ENCODE peak calls at places on chromosome 15, in six cellular contexts. Q, D, S, J, X and G are unnamed samples.

GRCh38 chr15:81195339-81195864 is 1.3 kb upstream of the IL16 start:
- DNase-seq in Q (no peak), D (no peak), X (no peak), S (no peak), J (no peak), G (no peak)

GRCh38 chr15:43920815-43921214 is 94.0 kb downstream of the WDR76 start:
- DNase-seq in D (no peak), X (no peak), J (no peak), Q (no peak), S (no peak), G (no peak)

GRCh38 chr15:43270676-43271306 is 4.1 kb upstream of the TGM5 start:
- DNase-seq in S (no peak), Q (no peak), D (no peak), X (no peak), J (no peak), G (no peak)

GRCh38 chr15:77187751-77188464 is 117.0 kb upstream of the TSPAN3 start:
- DNase-seq in S (no peak), D (no peak), J (no peak), X (peak), Q (no peak), G (no peak)

GRCh38 chr15:29422606-29423005 is 153.0 kb upstream of the NSMCE3 start:
- DNase-seq in J (no peak), D (no peak), S (no peak), X (no peak), Q (no peak), G (no peak)

GRCh38 chr15:69997701-69998273 is 99.9 kb downstream of the TLE3 start:
- DNase-seq in J (no peak), S (no peak), Q (no peak), X (no peak), D (no peak), G (no peak)

GRCh38 chr15:59276225-59277178 is 69.9 kb downstream of the LDHAL6B start:
- DNase-seq in Q (no peak), J (no peak), X (no peak), D (no peak), S (peak), G (no peak)

GRCh38 chr15:67189326-67190051 is 65.0 kb downstream of the AAGAB start:
- DNase-seq in D (no peak), X (no peak), Q (no peak), S (no peak), J (no peak), G (no peak)

GRCh38 chr15:49964071-49964470 is 155.0 kb downstream of the ATP8B4 start:
- DNase-seq in Q (no peak), D (no peak), S (no peak), X (no peak), J (no peak), G (no peak)

GRCh38 chr15:78995921-78996780 is 51.3 kb upstream of the CTSH start:
- DNase-seq in S (no peak), J (no peak), X (no peak), D (no peak), Q (no peak), G (no peak)

GRCh38 chr15:88882745-88883144 is 12.6 kb downstream of the HAPLN3 start:
- DNase-seq in S (no peak), Q (no peak), J (no peak), D (no peak), X (no peak), G (no peak)

GRCh38 chr15:68887120-68887519 is 43.2 kb upstream of the SPESP1 start:
- DNase-seq in S (no peak), D (no peak), X (no peak), J (no peak), Q (no peak), G (no peak)

GRCh38 chr15:59298255-59298856 is 74.3 kb downstream of the MYO1E start:
- DNase-seq in X (peak), J (no peak), Q (no peak), S (no peak), D (peak), G (peak)

GRCh38 chr15:73691398-73691797 is 7.2 kb downstream of the CD276 start:
- DNase-seq in X (no peak), J (peak), D (no peak), S (no peak), Q (no peak), G (no peak)

GRCh38 chr15:50365570-50365969 is 10.6 kb upstream of the GABPB1 start:
- DNase-seq in Q (no peak), J (no peak), D (no peak), S (no peak), X (no peak), G (no peak)

GRCh38 chr15:19899021-19899824 is 642.4 kb downstream of the GOLGA6L6 start:
- DNase-seq in X (no peak), J (no peak), Q (no peak), D (no peak), S (no peak), G (no peak)

GRCh38 chr15:53869044-53869805 is 109.0 kb upstream of the UNC13C start:
- DNase-seq in Q (no peak), D (no peak), J (peak), S (no peak), X (no peak), G (no peak)

GRCh38 chr15:87477759-87478687 is 778.5 kb downstream of the NTRK3 start:
- DNase-seq in Q (no peak), S (no peak), D (no peak), X (no peak), J (no peak), G (no peak)

GRCh38 chr15:70337292-70338186 is 239.8 kb upstream of the TLE3 start:
- DNase-seq in Q (no peak), J (no peak), S (no peak), D (no peak), X (no peak), G (no peak)

GRCh38 chr15:39100106-39100505 is 480.8 kb upstream of the THBS1 start:
- DNase-seq in D (no peak), X (no peak), Q (no peak), S (no peak), J (no peak), G (no peak)

GRCh38 chr15:60961541-60961940 is 267.6 kb downstream of the RORA start:
- DNase-seq in D (no peak), J (no peak), S (no peak), X (no peak), Q (no peak), G (no peak)

GRCh38 chr15:56082263-56082761 is 88.9 kb upstream of the NEDD4 start:
- DNase-seq in Q (no peak), X (no peak), D (no peak), S (no peak), J (no peak), G (no peak)

GRCh38 chr15:77352932-77353331 is 67.0 kb downstream of the PEAK1 start:
- DNase-seq in J (no peak), D (no peak), Q (no peak), S (no peak), X (no peak), G (no peak)

GRCh38 chr15:70132148-70132547 is 34.4 kb upstream of the TLE3 start:
- DNase-seq in D (no peak), Q (no peak), J (no peak), S (no peak), X (no peak), G (no peak)

GRCh38 chr15:69392352-69392751 is 21.8 kb upstream of the KIF23 start:
- DNase-seq in D (no peak), J (no peak), X (no peak), Q (no peak), S (no peak), G (no peak)

GRCh38 chr15:95559875-95560394 is 770.6 kb upstream of the NR2F2 start:
- DNase-seq in Q (no peak), D (no peak), X (no peak), J (peak), S (no peak), G (no peak)

GRCh38 chr15:52095597-52096262 is 16.8 kb downstream of the BCL2L10 start:
- DNase-seq in D (no peak), X (no peak), J (no peak), Q (no peak), S (no peak), G (no peak)

GRCh38 chr15:52020253-52021085 is 1.4 kb downstream of the MAPK6 start:
- DNase-seq in J (no peak), X (no peak), Q (no peak), D (no peak), S (no peak), G (no peak)

GRCh38 chr15:62742409-62743171 is 300.0 kb upstream of the TPM1 start:
- DNase-seq in J (peak), X (no peak), D (peak), S (peak), Q (no peak), G (peak)

GRCh38 chr15:83250766-83251165 is 33.7 kb downstream of the BNC1 start:
- DNase-seq in J (no peak), X (no peak), Q (no peak), S (no peak), D (no peak), G (no peak)

GRCh38 chr15:81235781-81236507 is 39.3 kb downstream of the IL16 start:
- DNase-seq in X (no peak), D (no peak), J (no peak), S (no peak), Q (no peak), G (no peak)

GRCh38 chr15:78200276-78200930 is 34.0 kb downstream of the ACSBG1 start:
- DNase-seq in Q (no peak), J (no peak), X (no peak), D (no peak), S (no peak), G (no peak)

GRCh38 chr15:78772738-78773137 is 38.5 kb downstream of the ADAMTS7 start:
- DNase-seq in S (no peak), J (no peak), X (no peak), Q (no peak), D (no peak), G (no peak)

GRCh38 chr15:67100808-67101581 is 35.6 kb downstream of the SMAD3 start:
- DNase-seq in D (no peak), X (peak), S (no peak), Q (no peak), J (no peak), G (no peak)

GRCh38 chr15:81752149-81752942 is 293.5 kb downstream of the MEX3B start:
- DNase-seq in X (no peak), J (no peak), D (no peak), S (no peak), Q (no peak), G (no peak)

GRCh38 chr15:89068325-89068784 is 19.9 kb upstream of the ABHD2 start:
- DNase-seq in X (peak), D (peak), J (no peak), S (no peak), Q (no peak), G (peak)

GRCh38 chr15:71730277-71731144 is 79.8 kb upstream of the NR2E3 start:
- DNase-seq in S (peak), X (no peak), D (peak), Q (no peak), J (peak), G (peak)
- TF ChIP-seq POLR2AphosphoS5 in S (no peak), X (no peak), D (no peak), Q (no peak), J (no peak), G (no peak)

GRCh38 chr15:65834603-65835282 is 34.5 kb upstream of the RAB11A start:
- DNase-seq in D (no peak), S (no peak), Q (no peak), J (peak), X (no peak), G (no peak)

GRCh38 chr15:65832549-65833364 is 36.5 kb upstream of the RAB11A start:
- DNase-seq in S (peak), Q (peak), J (peak), D (no peak), X (no peak), G (no peak)

GRCh38 chr15:65835452-65835851 is 33.8 kb upstream of the RAB11A start:
- DNase-seq in Q (no peak), J (no peak), D (no peak), X (no peak), S (no peak), G (no peak)

GRCh38 chr15:65836665-65837064 is 32.6 kb upstream of the RAB11A start:
- DNase-seq in J (no peak), X (no peak), D (no peak), Q (no peak), S (no peak), G (no peak)

DNA sequence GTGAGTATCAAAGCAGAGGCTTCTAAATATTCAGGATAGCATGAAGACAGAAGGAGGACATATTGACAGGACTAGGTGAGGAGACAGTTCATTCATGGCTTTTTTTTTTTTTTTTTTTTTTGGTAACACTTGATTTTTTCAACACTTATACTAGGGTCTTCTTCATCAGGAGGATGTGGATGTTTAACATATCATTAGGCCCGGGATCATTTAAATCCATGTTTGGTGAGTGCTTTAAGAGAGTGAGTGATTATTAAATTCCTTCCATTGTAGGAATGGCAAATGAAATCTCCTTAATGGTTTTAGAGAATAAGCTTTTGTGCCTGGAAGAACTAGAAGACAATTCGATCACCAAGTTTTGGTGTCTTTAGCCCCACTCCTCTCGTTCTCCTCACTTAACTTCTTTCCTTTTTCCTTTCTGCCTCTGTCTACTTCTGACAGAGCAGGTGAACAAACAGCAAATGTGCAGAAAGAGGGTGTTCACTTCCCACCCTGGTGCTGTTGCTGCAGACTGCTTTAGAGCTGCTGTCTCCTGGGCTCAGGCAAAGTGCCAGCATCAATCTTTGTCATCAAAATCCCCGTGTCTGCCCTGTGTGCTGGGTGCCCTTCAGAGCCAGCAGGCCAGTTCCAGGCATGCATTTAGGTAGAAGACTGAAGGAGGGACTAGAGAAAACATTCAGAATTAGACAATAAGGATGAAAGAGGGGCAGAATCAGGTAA is 35.6 kb upstream of the RAB11A start:
- DNase-seq in D (no peak), Q (no peak), J (no peak), X (no peak), S (peak), G (no peak)
- TF ChIP-seq TAF1 in D (no peak), Q (no peak), J (no peak), X (no peak), S (no peak), G (no peak)

GRCh38 chr15:90872481-90873184 is 4.2 kb downstream of the FURIN start:
- DNase-seq in J (peak), X (no peak), D (no peak), S (peak), Q (no peak), G (peak)
- TF ChIP-seq POLR2A in J (peak), X (peak), D (peak), S (peak), Q (no peak), G (no peak)

DNA sequence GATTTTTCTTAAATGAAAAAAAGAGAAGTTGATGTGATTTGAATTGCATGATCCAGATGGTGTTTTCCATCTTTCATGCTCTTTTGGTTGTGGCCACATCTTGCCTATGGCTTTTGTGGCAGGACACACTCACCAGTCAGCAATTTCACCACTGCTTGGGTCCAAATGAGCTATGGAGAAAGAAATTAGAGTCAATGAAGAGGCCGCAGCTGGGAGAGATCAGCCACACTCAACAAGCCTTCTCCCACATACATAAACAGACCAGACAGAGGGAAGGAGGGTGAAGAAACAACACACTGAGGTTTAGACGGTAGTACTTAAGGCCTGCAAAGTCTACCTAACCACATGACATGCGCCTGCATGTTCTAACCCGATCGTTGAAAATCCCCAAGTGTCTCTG is 110.7 kb upstream of the CDIN1 start:
- DNase-seq in Q (no peak), S (no peak), J (no peak), X (no peak), D (no peak), G (no peak)
- TF ChIP-seq POLR2AphosphoS5 in Q (no peak), S (no peak), J (no peak), X (no peak), D (no peak), G (no peak)

DNA sequence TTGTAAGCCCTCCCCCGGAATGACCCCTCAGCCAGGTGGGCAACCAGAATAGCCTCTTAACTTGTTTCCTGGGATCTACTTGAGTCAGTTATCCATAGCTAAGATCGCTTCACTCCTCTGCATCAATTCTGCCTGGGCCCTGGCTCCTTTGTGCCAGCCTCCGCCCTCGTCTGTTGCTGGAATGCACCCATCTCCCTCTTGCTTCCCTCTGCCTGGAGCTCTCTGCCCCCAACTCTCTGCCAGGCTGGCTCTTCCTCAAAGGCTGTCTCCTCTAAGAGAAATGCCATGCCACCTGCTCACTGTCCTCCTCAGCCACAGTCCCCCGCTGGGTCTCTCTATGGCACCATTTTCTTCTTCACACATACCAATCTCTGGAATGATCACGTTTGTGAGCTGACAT is 240.8 kb downstream of the ADAMTS17 start:
- DNase-seq in S (no peak), D (no peak), Q (no peak), X (no peak), J (no peak), G (no peak)
- TF ChIP-seq TAF1 in S (no peak), D (no peak), Q (no peak), X (no peak), J (no peak), G (no peak)

GRCh38 chr15:85620321-85621044 is 174.2 kb downstream of the KLHL25 start:
- DNase-seq in D (no peak), S (no peak), J (no peak), X (no peak), Q (no peak), G (no peak)
- TF ChIP-seq POLR2A in D (no peak), S (no peak), J (no peak), X (no peak), Q (no peak), G (no peak)

GRCh38 chr15:40353697-40354096 is 2.9 kb downstream of the PHGR1 start:
- DNase-seq in J (no peak), Q (no peak), S (no peak), X (no peak), D (no peak), G (no peak)
- TF ChIP-seq POLR2AphosphoS5 in J (no peak), Q (no peak), S (no peak), X (no peak), D (no peak), G (no peak)